ENCODE peak calls at places on chromosomes 1 and 21, in eight cellular contexts. One of them, this sample, is unnamed.
A peak's percentile ranks its signal among the peaks of the same experiment; 100 is the strongest.

GRCh38 chr1:174166530-174167328 is 7.4 kb downstream of the RABGAP1L start:
- DNase-seq in KBM-7: no peak
- DNase-seq in nephron progenitor cell: no peak
- DNase-seq in stimulated activated CD8-positive, alpha-beta memory T cell treated with anti-CD3 and anti-CD28 coated beads, Interleukin-15, amount 100 ng/mL, for 4 hours: no peak
- DNase-seq in NCI-H1092: no peak
- DNase-seq in dorsolateral prefrontal cortex: no peak
- DNase-seq in lung microvascular endothelial cell: no peak
- DNase-seq in glomerular endothelial cell: no peak
- DNase-seq in this sample: no peak

GRCh38 chr1:159960721-159961381 is 6.8 kb upstream of the SLAMF9 start:
- DNase-seq in dorsolateral prefrontal cortex: no peak
- DNase-seq in glomerular endothelial cell: no peak
- DNase-seq in lung microvascular endothelial cell: no peak
- DNase-seq in stimulated activated CD8-positive, alpha-beta memory T cell treated with anti-CD3 and anti-CD28 coated beads, Interleukin-15, amount 100 ng/mL, for 4 hours: no peak
- DNase-seq in nephron progenitor cell: no peak
- DNase-seq in KBM-7: no peak
- DNase-seq in NCI-H1092: no peak
- DNase-seq in this sample: no peak

GRCh38 chr1:28127617-28128257 is 39.3 kb upstream of the EYA3 start:
- DNase-seq in glomerular endothelial cell: no peak
- DNase-seq in NCI-H1092: no peak
- DNase-seq in KBM-7: peak; percentile 59
- DNase-seq in dorsolateral prefrontal cortex: no peak
- DNase-seq in stimulated activated CD8-positive, alpha-beta memory T cell treated with anti-CD3 and anti-CD28 coated beads, Interleukin-15, amount 100 ng/mL, for 4 hours: no peak
- DNase-seq in nephron progenitor cell: no peak
- DNase-seq in lung microvascular endothelial cell: no peak
- DNase-seq in this sample: no peak

GRCh38 chr21:21907271-21907670 is 909.1 kb downstream of the NCAM2 start:
- DNase-seq in lung microvascular endothelial cell: no peak
- DNase-seq in KBM-7: no peak
- DNase-seq in NCI-H1092: no peak
- DNase-seq in nephron progenitor cell: no peak
- DNase-seq in glomerular endothelial cell: no peak
- DNase-seq in dorsolateral prefrontal cortex: no peak
- DNase-seq in stimulated activated CD8-positive, alpha-beta memory T cell treated with anti-CD3 and anti-CD28 coated beads, Interleukin-15, amount 100 ng/mL, for 4 hours: no peak
- DNase-seq in this sample: no peak

GRCh38 chr1:80258659-80259058 is 1252.1 kb upstream of the ADGRL4 start:
- DNase-seq in KBM-7: no peak
- DNase-seq in lung microvascular endothelial cell: no peak
- DNase-seq in NCI-H1092: no peak
- DNase-seq in stimulated activated CD8-positive, alpha-beta memory T cell treated with anti-CD3 and anti-CD28 coated beads, Interleukin-15, amount 100 ng/mL, for 4 hours: no peak
- DNase-seq in nephron progenitor cell: no peak
- DNase-seq in dorsolateral prefrontal cortex: no peak
- DNase-seq in glomerular endothelial cell: no peak
- DNase-seq in this sample: no peak

GRCh38 chr1:74426208-74426932 is 86.0 kb downstream of the LRRC53 start:
- DNase-seq in glomerular endothelial cell: no peak
- DNase-seq in NCI-H1092: no peak
- DNase-seq in stimulated activated CD8-positive, alpha-beta memory T cell treated with anti-CD3 and anti-CD28 coated beads, Interleukin-15, amount 100 ng/mL, for 4 hours: no peak
- DNase-seq in lung microvascular endothelial cell: no peak
- DNase-seq in dorsolateral prefrontal cortex: no peak
- DNase-seq in KBM-7: no peak
- DNase-seq in nephron progenitor cell: no peak
- DNase-seq in this sample: no peak

GRCh38 chr1:117312453-117313138 is 54.7 kb upstream of the MAN1A2 start:
- DNase-seq in nephron progenitor cell: no peak
- DNase-seq in stimulated activated CD8-positive, alpha-beta memory T cell treated with anti-CD3 and anti-CD28 coated beads, Interleukin-15, amount 100 ng/mL, for 4 hours: no peak
- DNase-seq in lung microvascular endothelial cell: peak; percentile 53
- DNase-seq in NCI-H1092: no peak
- DNase-seq in glomerular endothelial cell: peak; percentile 0
- DNase-seq in KBM-7: peak; percentile 26
- DNase-seq in dorsolateral prefrontal cortex: no peak
- DNase-seq in this sample: no peak

GRCh38 chr1:89802841-89803240 is 18.0 kb upstream of the LRRC8D start:
- DNase-seq in lung microvascular endothelial cell: no peak
- DNase-seq in KBM-7: no peak
- DNase-seq in dorsolateral prefrontal cortex: no peak
- DNase-seq in NCI-H1092: no peak
- DNase-seq in stimulated activated CD8-positive, alpha-beta memory T cell treated with anti-CD3 and anti-CD28 coated beads, Interleukin-15, amount 100 ng/mL, for 4 hours: no peak
- DNase-seq in glomerular endothelial cell: no peak
- DNase-seq in nephron progenitor cell: no peak
- DNase-seq in this sample: no peak

GRCh38 chr1:79079770-79080169 is 73.2 kb upstream of the ADGRL4 start:
- DNase-seq in KBM-7: peak; percentile 48
- DNase-seq in glomerular endothelial cell: peak; percentile 99
- DNase-seq in stimulated activated CD8-positive, alpha-beta memory T cell treated with anti-CD3 and anti-CD28 coated beads, Interleukin-15, amount 100 ng/mL, for 4 hours: no peak
- DNase-seq in lung microvascular endothelial cell: peak; percentile 98
- DNase-seq in NCI-H1092: no peak
- DNase-seq in dorsolateral prefrontal cortex: no peak
- DNase-seq in nephron progenitor cell: peak; percentile 18
- DNase-seq in this sample: no peak